ENCODE peak calls at places on chromosomes 6 and 20, in nine cellular contexts. U is coronary artery, A is tibial artery, N is NB4, Y is fibroblast of the aortic adventitia, P is cardiac fibroblast, B is cardiac muscle cell, W is fibroblast of lung, S is GM12865. G is an unnamed sample.

GRCh38 chr6:165653196-165653595 is 9.8 kb downstream of the PDE10A start:
- DNase-seq in B (peak), A (no peak), U (no peak), P (peak), S (no peak), W (peak), N (no peak), Y (peak), G (no peak)

GRCh38 chr6:36210157-36210556 is 13.6 kb downstream of the BRPF3 start:
- DNase-seq in S (no peak), P (no peak), W (no peak), U (no peak), B (no peak), Y (no peak), N (no peak), A (no peak), G (no peak)

GRCh38 chr6:27862396-27863061 is 49.7 kb downstream of the OR2B2 start:
- DNase-seq in A (no peak), N (no peak), U (no peak), P (peak), B (no peak), S (no peak), Y (no peak), W (peak), G (no peak)

GRCh38 chr6:170270984-170271593 is 19.8 kb downstream of the DLL1 start:
- DNase-seq in B (no peak), W (no peak), A (no peak), P (no peak), Y (no peak), U (no peak), S (no peak), N (no peak), G (no peak)

GRCh38 chr6:111681856-111682255 is 76.2 kb upstream of the TRAF3IP2 start:
- DNase-seq in P (no peak), W (no peak), U (no peak), N (no peak), A (no peak), Y (no peak), S (no peak), B (no peak), G (no peak)

GRCh38 chr20:23889775-23890187 is 10.2 kb upstream of the CST5 start:
- DNase-seq in P (peak), N (peak), B (peak), A (peak), S (peak), W (no peak), Y (peak), U (no peak), G (peak)

GRCh38 chr6:111680013-111680712 is 74.5 kb upstream of the TRAF3IP2 start:
- DNase-seq in N (no peak), B (peak), A (no peak), W (no peak), S (no peak), U (no peak), P (no peak), Y (no peak), G (no peak)

GRCh38 chr6:74170118-74170517 is 474.1 kb downstream of the CD109 start:
- DNase-seq in U (no peak), S (no peak), A (no peak), N (no peak), P (no peak), B (peak), W (peak), Y (peak), G (no peak)

GRCh38 chr6:80967618-80968017 is 784.9 kb downstream of the TENT5A start:
- DNase-seq in S (no peak), Y (no peak), W (no peak), P (no peak), A (no peak), B (no peak), U (no peak), N (no peak), G (no peak)

GRCh38 chr20:41029150-41029872 is 689 bp downstream of the TOP1 start:
- DNase-seq in B (no peak), U (no peak), S (peak), A (peak), W (no peak), Y (peak), P (peak), N (peak), G (no peak)

GRCh38 chr6:12766365-12766764 is 49.8 kb downstream of the PHACTR1 start:
- DNase-seq in Y (no peak), S (no peak), B (no peak), A (no peak), N (no peak), P (no peak), U (no peak), W (no peak), G (no peak)

GRCh38 chr6:131250121-131250520 is 114.9 kb downstream of the AKAP7 start:
- DNase-seq in S (peak), N (peak), P (peak), U (no peak), Y (peak), W (peak), A (peak), B (peak), G (no peak)

GRCh38 chr6:108944707-108945685 is 96.8 kb downstream of the ARMC2 start:
- DNase-seq in A (peak), B (peak), S (no peak), U (no peak), W (peak), P (peak), N (no peak), Y (peak), G (no peak)

GRCh38 chr6:98653171-98653570 is 181.2 kb upstream of the POU3F2 start:
- DNase-seq in U (no peak), A (no peak), N (no peak), S (no peak), P (no peak), B (no peak), W (peak), Y (no peak), G (no peak)

GRCh38 chr6:15310680-15311079 is 64.8 kb downstream of the JARID2 start:
- DNase-seq in U (no peak), P (no peak), Y (peak), B (no peak), S (no peak), W (peak), A (no peak), N (no peak), G (no peak)

GRCh38 chr6:51614725-51615124 is 472.7 kb downstream of the PKHD1 start:
- DNase-seq in Y (no peak), U (no peak), P (no peak), W (no peak), A (no peak), N (no peak), B (no peak), S (no peak), G (no peak)

GRCh38 chr6:54541521-54541920 is 233.3 kb downstream of the TINAG start:
- DNase-seq in A (no peak), S (no peak), P (peak), Y (peak), N (no peak), U (no peak), W (peak), B (no peak), G (no peak)

GRCh38 chr6:111114484-111114883 is 27.2 kb downstream of the SLC16A10 start:
- DNase-seq in W (peak), S (no peak), Y (no peak), U (no peak), N (no peak), P (peak), A (no peak), B (peak), G (no peak)

DNA sequence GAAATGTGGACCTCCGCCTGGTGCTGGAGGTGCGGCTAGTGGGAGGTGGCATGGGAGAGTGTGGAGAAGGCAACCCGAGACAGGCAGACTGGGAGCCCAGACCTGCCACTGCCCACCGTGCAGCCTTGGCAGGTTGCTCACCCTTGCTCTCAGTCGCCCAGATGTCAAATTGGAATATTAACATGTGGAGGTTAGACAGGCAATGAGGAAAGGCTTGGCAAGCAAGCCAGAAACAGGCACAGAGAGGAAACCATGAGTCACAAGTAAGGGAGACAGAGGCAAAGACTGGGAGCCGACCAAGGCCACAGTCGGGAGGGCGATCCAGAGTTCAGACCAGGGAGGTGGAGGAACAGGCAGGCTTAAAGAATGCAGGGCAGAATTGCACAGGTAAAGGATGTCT is 178.2 kb downstream of the FOXC1 start:
- DNase-seq in A (peak), B (peak), U (peak), Y (peak), N (no peak), W (peak), P (peak), S (no peak), G (no peak)
- H3K4me3 ChIP-seq in A (no peak), B (no peak), U (no peak), Y (no peak), N (no peak), W (no peak), P (no peak), S (no peak), G (no peak)

GRCh38 chr6:156559151-156559690 is 218.0 kb upstream of the ARID1B start:
- DNase-seq in B (no peak), U (no peak), S (no peak), Y (no peak), P (no peak), A (no peak), W (no peak), N (no peak), G (no peak)
- H3K4me3 ChIP-seq in B (no peak), U (no peak), S (no peak), Y (no peak), P (no peak), A (no peak), W (no peak), N (no peak), G (no peak)

GRCh38 chr20:37344506-37345338 is 1.2 kb upstream of the SRC start:
- DNase-seq in A (peak), Y (no peak), B (no peak), S (no peak), P (no peak), W (no peak), N (no peak), U (peak), G (no peak)
- H3K4me3 ChIP-seq in A (peak), Y (no peak), B (no peak), S (peak), P (no peak), W (no peak), N (no peak), U (no peak), G (peak)

GRCh38 chr6:169074551-169074950 is 179.1 kb downstream of the THBS2 start:
- DNase-seq in B (peak), W (peak), A (no peak), P (no peak), S (no peak), Y (peak), N (no peak), U (no peak), G (no peak)

GRCh38 chr6:169076240-169076639 is 177.4 kb downstream of the THBS2 start:
- DNase-seq in B (peak), S (no peak), P (no peak), U (no peak), Y (no peak), N (no peak), A (no peak), W (no peak), G (no peak)

GRCh38 chr6:169073311-169073710 is 180.3 kb downstream of the THBS2 start:
- DNase-seq in A (no peak), N (no peak), P (peak), U (no peak), W (peak), Y (peak), B (peak), S (no peak), G (no peak)

GRCh38 chr6:169072127-169073042 is 181.3 kb downstream of the THBS2 start:
- DNase-seq in S (no peak), Y (no peak), A (no peak), U (no peak), P (no peak), B (no peak), W (no peak), N (no peak), G (no peak)

DNA sequence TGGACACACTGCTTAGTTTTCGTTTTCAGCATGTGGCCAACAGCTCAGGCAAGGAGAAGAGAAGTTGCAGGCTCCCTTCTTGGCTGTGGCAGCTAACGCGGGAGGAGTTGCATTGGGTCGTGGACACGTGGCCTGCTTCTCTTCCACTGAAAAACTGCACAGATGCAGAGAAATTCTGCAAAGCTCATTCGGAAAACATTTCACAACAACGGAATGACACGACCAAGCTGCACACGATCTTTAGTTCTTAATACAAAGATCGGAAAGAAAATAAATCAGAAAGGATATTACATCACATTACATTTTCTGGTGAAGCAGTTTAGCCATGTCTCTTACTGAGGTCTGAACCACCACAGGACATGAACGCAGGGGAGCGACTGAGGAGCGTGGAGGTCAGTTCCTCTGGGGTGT is 178.4 kb downstream of the THBS2 start:
- DNase-seq in A (peak), U (no peak), N (peak), S (no peak), Y (peak), P (peak), W (peak), B (peak), G (no peak)
- H3K4me3 ChIP-seq in A (no peak), U (peak), N (no peak), S (no peak), Y (peak), P (peak), W (peak), B (no peak), G (no peak)

GRCh38 chr20:1327241-1327653 is 1.7 kb downstream of the SDCBP2 start:
- DNase-seq in N (peak), W (peak), S (no peak), P (peak), Y (peak), U (peak), B (peak), A (peak), G (no peak)

GRCh38 chr20:1326031-1326930 is 2.7 kb downstream of the SDCBP2 start:
- DNase-seq in Y (peak), N (no peak), P (peak), S (no peak), A (peak), U (peak), W (peak), B (peak), G (no peak)

GRCh38 chr20:1330075-1330830 is 1.3 kb upstream of the SDCBP2 start:
- DNase-seq in U (peak), S (peak), N (no peak), A (peak), Y (peak), B (peak), P (peak), W (no peak), G (no peak)

GRCh38 chr20:1328680-1329330 is at the start of gene SDCBP2:
- DNase-seq in W (no peak), U (peak), A (peak), B (no peak), P (no peak), N (no peak), S (no peak), Y (no peak), G (no peak)

DNA sequence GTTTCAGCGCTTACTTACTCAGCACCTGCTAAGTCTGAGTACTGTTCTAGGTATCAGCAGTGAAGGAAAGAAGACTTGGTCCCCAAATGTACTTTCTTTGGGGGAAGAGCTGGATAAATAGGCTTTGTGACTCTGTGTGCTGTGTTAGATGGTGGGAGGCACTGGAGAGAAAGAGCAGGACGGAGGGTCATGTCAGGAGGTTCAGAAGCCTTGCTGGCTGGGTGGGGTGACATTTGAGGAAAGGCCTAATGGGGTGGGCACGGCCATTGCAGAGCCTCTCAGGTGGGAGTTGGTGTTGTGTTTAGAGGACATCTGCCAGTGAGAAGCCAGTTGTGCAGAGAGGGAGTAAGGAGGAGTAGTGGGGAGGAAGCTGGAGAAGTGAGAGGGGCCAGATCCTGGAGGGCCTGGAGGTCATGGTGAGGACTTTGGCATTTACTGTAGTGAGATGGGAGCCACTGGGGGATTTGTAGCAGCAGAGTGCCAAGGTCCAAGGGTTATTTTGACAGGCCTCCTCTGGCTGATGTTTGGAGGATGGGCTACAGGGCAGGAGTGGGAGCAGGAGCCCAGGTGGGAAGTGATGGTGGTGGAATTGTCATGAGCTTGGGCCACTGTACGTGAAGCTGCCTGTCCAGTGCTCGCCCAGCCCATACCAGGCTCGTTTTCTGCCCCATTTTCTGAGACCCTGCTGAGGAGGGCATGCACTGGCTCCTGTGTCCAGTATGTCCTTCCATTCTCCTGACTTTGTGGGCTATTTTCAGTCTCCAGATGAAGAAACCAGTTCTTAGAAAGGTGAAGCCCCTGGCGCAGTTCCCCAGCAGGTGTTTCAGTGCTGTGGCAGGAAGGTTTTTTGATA is 886 bp downstream of the SDCBP2 start:
- DNase-seq in N (no peak), P (no peak), Y (no peak), W (no peak), S (no peak), A (peak), B (no peak), U (peak), G (no peak)
- H3K4me3 ChIP-seq in N (no peak), P (no peak), Y (no peak), W (no peak), S (no peak), A (no peak), B (no peak), U (no peak), G (no peak)

GRCh38 chr20:35768731-35769664 is 2.8 kb upstream of the PHF20 start:
- DNase-seq in W (peak), U (peak), Y (peak), N (peak), P (peak), B (peak), S (peak), A (peak), G (no peak)
- H3K4me3 ChIP-seq in W (no peak), U (no peak), Y (no peak), N (no peak), P (no peak), B (no peak), S (peak), A (no peak), G (no peak)

GRCh38 chr6:56953597-56954388 is 1.1 kb upstream of the BEND6 start:
- DNase-seq in P (peak), A (no peak), Y (peak), B (no peak), W (no peak), U (no peak), N (peak), S (peak), G (no peak)

GRCh38 chr6:56947931-56948330 is 7.0 kb upstream of the BEND6 start:
- DNase-seq in B (no peak), Y (no peak), P (no peak), S (no peak), A (no peak), N (no peak), U (no peak), W (no peak), G (no peak)

GRCh38 chr6:56949925-56950495 is 4.9 kb upstream of the BEND6 start:
- DNase-seq in N (no peak), P (peak), S (no peak), B (peak), U (no peak), A (no peak), W (peak), Y (peak), G (no peak)

GRCh38 chr6:56949261-56949660 is 5.6 kb upstream of the BEND6 start:
- DNase-seq in U (no peak), B (peak), S (no peak), A (no peak), W (peak), P (peak), Y (peak), N (no peak), G (no peak)

DNA sequence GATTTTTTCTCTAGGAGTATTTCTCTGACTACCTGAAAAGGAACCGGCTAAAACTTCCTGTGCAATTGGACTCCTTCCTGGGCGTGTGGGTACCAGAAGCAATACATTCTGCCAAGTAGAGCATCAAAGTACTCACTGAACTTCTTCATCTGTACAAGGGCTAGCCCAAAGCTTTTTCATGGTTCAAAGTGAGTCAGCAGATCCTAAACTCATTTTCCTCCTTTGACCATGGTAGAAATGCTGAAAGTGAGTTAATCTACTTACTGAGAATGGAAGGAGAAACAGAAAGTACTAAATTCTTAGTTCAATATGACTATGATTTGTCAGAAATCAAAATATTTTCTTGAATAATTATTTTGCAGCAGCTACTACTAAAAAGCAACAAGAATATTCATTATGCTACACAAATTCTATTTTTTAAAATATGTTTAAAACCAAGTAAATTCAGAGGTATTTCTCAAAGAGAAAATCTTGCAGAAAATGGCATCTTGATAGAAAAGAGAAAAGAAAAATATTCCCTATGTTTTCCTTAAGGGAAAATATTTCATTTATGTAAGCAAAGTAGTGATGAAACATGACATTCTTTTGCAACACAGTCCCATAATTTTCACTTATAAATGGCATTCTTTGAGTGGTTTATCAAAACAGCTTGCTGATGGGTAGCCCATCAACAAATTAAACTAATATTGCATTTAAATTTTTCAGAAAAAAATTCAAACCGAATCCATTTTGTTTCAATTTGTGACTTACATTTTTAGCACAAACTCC is 3.7 kb upstream of the BEND6 start:
- DNase-seq in B (peak), A (no peak), S (peak), P (peak), U (no peak), W (peak), N (no peak), Y (peak), G (no peak)
- H3K4me3 ChIP-seq in B (no peak), A (no peak), S (no peak), P (no peak), U (no peak), W (peak), N (no peak), Y (peak), G (no peak)

GRCh38 chr20:33871362-33871761 is 60.2 kb downstream of the CHMP4B start:
- DNase-seq in S (no peak), Y (peak), W (no peak), B (peak), A (no peak), N (no peak), P (no peak), U (no peak), G (no peak)
- H3K4me3 ChIP-seq in S (no peak), Y (peak), W (peak), B (no peak), A (peak), N (no peak), P (no peak), U (peak), G (no peak)

GRCh38 chr6:149169761-149170359 is 147.7 kb upstream of the TAB2 start:
- DNase-seq in N (no peak), A (no peak), P (peak), U (no peak), W (peak), Y (peak), S (peak), B (no peak), G (no peak)
- H3K4me3 ChIP-seq in N (no peak), A (no peak), P (no peak), U (no peak), W (no peak), Y (no peak), S (no peak), B (no peak), G (no peak)

G was measured in Jurkat, Clone E6-1.